ENCODE peak calls at places on chromosomes 3 and 15, in five cellular contexts. G is IMR-90, T is cardiac fibroblast, C is kidney epithelial cell, K is cardiac muscle cell. W is an unnamed sample.

GRCh38 chr3:178205750-178206149 is 330.5 kb upstream of the KCNMB2 start:
- DNase-seq in G (peak; percentile 51), T (no peak), C (no peak), K (no peak), W (peak; percentile 58)

GRCh38 chr3:187044206-187044605 is 95.1 kb downstream of the RPL39L start:
- DNase-seq in G (no peak), T (no peak), C (no peak), K (no peak), W (no peak)

GRCh38 chr15:78761020-78761419 is 50.2 kb downstream of the ADAMTS7 start:
- DNase-seq in G (no peak), T (no peak), C (no peak), K (no peak), W (no peak)

GRCh38 chr3:8741581-8742355 is 8.2 kb downstream of the CAV3 start:
- DNase-seq in G (peak; percentile 86), T (peak; percentile 84), C (peak; percentile 69), K (peak; percentile 81), W (no peak)

GRCh38 chr3:25962255-25962654 is 172.4 kb downstream of the OXSM start:
- DNase-seq in G (no peak), T (no peak), C (no peak), K (no peak), W (no peak)

GRCh38 chr3:113132571-113132996 is 78.8 kb upstream of the BOC start:
- DNase-seq in G (peak; percentile 68), T (peak; percentile 29), C (no peak), K (no peak), W (no peak)

GRCh38 chr3:74613060-74613459 is 1.4 kb downstream of the CNTN3 start:
- DNase-seq in G (peak; percentile 31), T (no peak), C (no peak), K (no peak), W (no peak)

GRCh38 chr15:50192926-50193595 is 11.1 kb downstream of the SLC27A2 start:
- DNase-seq in G (peak; percentile 3), T (no peak), C (no peak), K (no peak), W (no peak)

GRCh38 chr15:24862726-24863521 is 91.9 kb upstream of the SNRPN start:
- DNase-seq in G (peak; percentile 63), T (no peak), C (no peak), K (peak; percentile 46), W (no peak)

GRCh38 chr3:128340198-128340903 is 126.3 kb downstream of the DNAJB8 start:
- DNase-seq in G (no peak), T (no peak), C (no peak), K (no peak), W (no peak)

GRCh38 chr3:10782011-10782410 is 34.0 kb upstream of the SLC6A11 start:
- DNase-seq in G (no peak), T (no peak), C (no peak), K (no peak), W (no peak)

GRCh38 chr3:124529826-124530571 is 200.3 kb upstream of the UMPS start:
- DNase-seq in G (no peak), T (no peak), C (no peak), K (no peak), W (no peak)

GRCh38 chr3:117252208-117252607 is 542.6 kb downstream of the TUSC7 start:
- DNase-seq in G (peak; percentile 1), T (no peak), C (peak; percentile 10), K (no peak), W (no peak)

GRCh38 chr3:129708328-129708861 is 101.9 kb upstream of the PLXND1 start:
- DNase-seq in G (no peak), T (no peak), C (no peak), K (no peak), W (no peak)

GRCh38 chr3:187870360-187871203 is 125.3 kb upstream of the BCL6 start:
- DNase-seq in G (no peak), T (no peak), C (no peak), K (no peak), W (no peak)

GRCh38 chr3:165642761-165643432 is 194.3 kb downstream of the BCHE start:
- DNase-seq in G (peak; percentile 98), T (peak; percentile 97), C (peak; percentile 91), K (no peak), W (peak; percentile 92)

GRCh38 chr3:64530434-64531049 is 157.3 kb downstream of the ADAMTS9 start:
- DNase-seq in G (peak; percentile 50), T (peak; percentile 72), C (no peak), K (peak; percentile 64), W (no peak)

GRCh38 chr3:99509224-99509623 is 129.2 kb upstream of the COL8A1 start:
- DNase-seq in G (peak; percentile 89), T (peak; percentile 79), C (no peak), K (no peak), W (peak; percentile 59)

GRCh38 chr15:62469478-62469873 is 304.4 kb upstream of the C2CD4B start:
- DNase-seq in G (peak; percentile 47), T (peak; percentile 48), C (no peak), K (no peak), W (peak; percentile 40)

GRCh38 chr3:114154321-114154821 is 24.5 kb downstream of the DRD3 start:
- DNase-seq in G (no peak), T (no peak), C (no peak), K (no peak), W (no peak)

GRCh38 chr3:184868477-184868876 is 56.5 kb downstream of the VPS8 start:
- DNase-seq in G (no peak), T (peak; percentile 31), C (no peak), K (no peak), W (no peak)

GRCh38 chr3:40387001-40387894 is at the start of gene ENTPD3:
- DNase-seq in G (no peak), T (no peak), C (no peak), K (peak; percentile 51), W (no peak)

GRCh38 chr15:40766906-40767837 is 2.6 kb upstream of the C15orf62 start:
- DNase-seq in G (peak; percentile 50), T (peak; percentile 44), C (no peak), K (no peak), W (no peak)

GRCh38 chr3:170346481-170347125 is 10.9 kb upstream of the SKIL start:
- DNase-seq in G (peak; percentile 54), T (no peak), C (peak; percentile 56), K (no peak), W (no peak)

GRCh38 chr15:63555520-63555919 is 41.7 kb upstream of the FBXL22 start:
- DNase-seq in G (no peak), T (no peak), C (no peak), K (no peak), W (no peak)

GRCh38 chr15:77239892-77240608 is 169.1 kb upstream of the TSPAN3 start:
- DNase-seq in G (no peak), T (no peak), C (no peak), K (no peak), W (no peak)

GRCh38 chr3:188294823-188295487 is 141.0 kb downstream of the LPP start:
- DNase-seq in G (peak; percentile 96), T (peak; percentile 93), C (peak; percentile 96), K (no peak), W (peak; percentile 92)

DNA sequence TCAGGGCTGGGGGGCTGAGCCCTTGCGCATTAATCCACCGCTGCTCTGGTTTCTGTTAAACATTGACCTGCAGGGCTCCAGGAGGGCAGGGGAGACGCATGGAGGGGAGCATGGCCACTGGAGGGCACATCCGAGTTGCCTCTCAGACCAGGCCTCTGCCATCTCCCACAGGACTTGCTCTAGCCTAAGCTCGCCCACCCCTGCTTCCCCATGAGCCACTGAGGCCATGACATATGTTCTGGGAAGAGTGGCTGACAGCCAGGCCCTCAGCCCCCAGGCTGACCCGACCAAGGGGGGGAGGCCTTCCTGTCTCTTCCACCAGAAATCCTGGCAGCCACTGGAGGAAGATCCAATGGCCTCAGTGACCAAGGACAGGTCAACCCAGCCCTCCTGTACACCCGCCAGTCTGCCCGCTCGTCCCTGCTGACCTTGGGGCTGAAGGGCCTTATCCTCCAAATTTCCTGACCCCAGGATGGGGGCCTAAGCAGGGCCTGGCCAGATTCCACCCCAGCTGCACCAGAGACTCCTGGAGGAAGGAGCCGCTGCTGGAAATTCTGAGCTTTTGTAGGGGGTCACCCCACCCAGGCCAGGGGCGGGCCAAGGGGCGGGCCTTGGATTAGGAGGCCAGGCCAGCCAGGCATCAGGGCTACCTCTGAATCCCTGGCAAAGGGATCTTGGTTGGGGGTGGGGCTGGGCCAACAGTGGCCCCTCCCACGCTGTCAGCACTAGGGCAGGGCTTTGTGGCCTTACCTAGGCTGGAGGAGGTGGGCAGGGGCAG is at the start of gene HYAL1:
- DNase-seq in G (no peak), T (peak; percentile 67), C (no peak), K (peak; percentile 60), W (no peak)
- TF ChIP-seq CTCF in G (peak; percentile 9), T (peak; percentile 2), C (peak; percentile 54), K (peak; percentile 16), W (no peak)

GRCh38 chr3:44434834-44435510 is 42.5 kb downstream of the ZNF445 start:
- DNase-seq in G (no peak), T (no peak), C (no peak), K (no peak), W (no peak)

GRCh38 chr3:44437800-44438199 is 39.7 kb downstream of the ZNF445 start:
- DNase-seq in G (no peak), T (no peak), C (no peak), K (no peak), W (no peak)

GRCh38 chr3:44444437-44444836 is 33.0 kb downstream of the ZNF445 start:
- DNase-seq in G (no peak), T (no peak), C (no peak), K (no peak), W (no peak)

GRCh38 chr3:44442591-44443309 is 34.7 kb downstream of the ZNF445 start:
- DNase-seq in G (no peak), T (no peak), C (no peak), K (no peak), W (no peak)

GRCh38 chr3:44439499-44440295 is 37.8 kb downstream of the ZNF445 start:
- DNase-seq in G (peak; percentile 61), T (peak; percentile 98), C (no peak), K (peak; percentile 52), W (no peak)
- H3K4me3 ChIP-seq in G (no peak overlapping the region), T (no peak overlapping the region), C (no peak overlapping the region), K (no peak overlapping the region), W (no peak overlapping the region)

GRCh38 chr15:57406040-57406772 is 29.9 kb downstream of the CGNL1 start:
- DNase-seq in G (peak; percentile 19), T (no peak), C (no peak), K (no peak), W (no peak)
- TF ChIP-seq CTCF in G (no peak), T (no peak), C (no peak), K (no peak), W (no peak)

GRCh38 chr15:90934256-90934948 is 683 bp upstream of the UNC45A start:
- DNase-seq in G (peak; percentile 79), T (peak; percentile 86), C (no peak), K (peak; percentile 87), W (no peak)

GRCh38 chr15:90939756-90940155 is 4.7 kb downstream of the UNC45A start:
- DNase-seq in G (no peak), T (no peak), C (no peak), K (no peak), W (no peak)

GRCh38 chr15:90933310-90933709 is 961 bp upstream of the HDDC3 start:
- DNase-seq in G (no peak), T (no peak), C (no peak), K (no peak), W (no peak)

GRCh38 chr15:90934949-90935751 is at the start of gene UNC45A:
- DNase-seq in G (peak; percentile 77), T (peak; percentile 84), C (no peak), K (peak; percentile 92), W (no peak)

DNA sequence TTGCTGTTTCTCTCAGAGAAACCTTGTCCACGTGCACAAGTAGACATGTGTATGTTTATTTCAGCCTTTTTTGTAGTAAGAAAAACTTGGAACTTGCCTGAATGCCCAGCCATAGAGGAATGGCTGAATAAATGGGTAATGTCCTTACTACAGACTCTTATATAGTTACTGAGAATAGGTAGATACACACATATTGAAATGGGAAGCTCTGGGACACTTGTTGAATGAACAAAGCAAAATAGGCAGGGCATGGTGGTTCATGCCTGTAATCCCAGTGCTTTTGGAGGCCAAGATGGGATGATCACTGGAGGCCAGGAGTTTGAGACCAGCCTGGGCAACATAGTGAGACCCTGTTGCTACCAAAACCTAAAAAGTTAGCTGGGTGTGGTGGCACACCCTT is 1.7 kb downstream of the UNC45A start:
- DNase-seq in G (no peak), T (no peak), C (no peak), K (no peak), W (no peak)
- H3K4me3 ChIP-seq in G (no peak overlapping the region), T (no peak overlapping the region), C (no peak overlapping the region), K (no peak overlapping the region), W (no peak overlapping the region)